ENCODE peak calls at places on chromosomes 11 and 22, in nine cellular contexts. W is foreskin fibroblast; O is naive B cell; L is aorta; K is effector CD4-positive, alpha-beta T cell; P is activated T-helper 9 cell treated with anti-CD3 and anti-CD28 coated beads, Interleukin-2, amount 50 U/mL, for 16 hours; Q is posterior vena cava; D is NCI-H69; X is GM04503. Y is an unnamed sample.

GRCh38 chr11:92702037-92702436 is 267.4 kb upstream of the MTNR1B start:
- DNase-seq in W (no peak), O (no peak), L (no peak), K (no peak), P (no peak), Q (no peak), D (no peak), X (no peak), Y (no peak)

GRCh38 chr11:115618428-115618827 is 114.2 kb upstream of the CADM1 start:
- DNase-seq in W (peak; percentile 10), O (no peak), L (no peak), K (no peak), P (no peak), Q (no peak), D (no peak), X (no peak), Y (no peak)

GRCh38 chr11:121048464-121049233 is 24.7 kb downstream of the TBCEL start:
- DNase-seq in W (no peak), O (no peak), L (no peak), K (no peak), P (no peak), Q (no peak), D (no peak), X (no peak), Y (no peak)

GRCh38 chr11:63686912-63687311 is 5.6 kb downstream of the RTN3 start:
- DNase-seq in W (no peak), O (no peak), L (no peak), K (no peak), P (no peak), Q (no peak), D (no peak), X (no peak), Y (no peak)

GRCh38 chr11:66951135-66951534 is 7.0 kb downstream of the PC start:
- DNase-seq in W (no peak), O (no peak), L (no peak), K (no peak), P (no peak), Q (no peak), D (no peak), X (no peak), Y (no peak)

GRCh38 chr11:118531597-118532084 is 649 bp downstream of the TMEM25 start:
- DNase-seq in W (no peak), O (no peak), L (no peak), K (no peak), P (no peak), Q (no peak), D (no peak), X (no peak), Y (no peak)

GRCh38 chr11:119808431-119809185 is 79.6 kb upstream of the NECTIN1 start:
- DNase-seq in W (no peak), O (no peak), L (no peak), K (no peak), P (no peak), Q (peak; percentile 22), D (no peak), X (no peak), Y (no peak)

GRCh38 chr22:48664586-48664985 is 1163.1 kb downstream of the BRD1 start:
- DNase-seq in W (no peak), O (no peak), L (no peak), K (no peak), P (no peak), Q (no peak), D (no peak), X (no peak), Y (no peak)

GRCh38 chr11:64119748-64120147 is 46.2 kb downstream of the MACROD1 start:
- DNase-seq in W (no peak), O (no peak), L (no peak), K (no peak), P (no peak), Q (no peak), D (no peak), X (no peak), Y (no peak)

GRCh38 chr11:70895061-70895670 is 357.2 kb downstream of the SHANK2 start:
- DNase-seq in W (no peak), O (no peak), L (no peak), K (no peak), P (no peak), Q (peak; percentile 74), D (no peak), X (no peak), Y (no peak)

GRCh38 chr22:47645450-47645914 is 883.0 kb downstream of the TBC1D22A start:
- DNase-seq in W (no peak), O (no peak), L (no peak), K (no peak), P (no peak), Q (no peak), D (no peak), X (no peak), Y (no peak)

GRCh38 chr11:64766881-64767280 is 7.1 kb upstream of the PYGM start:
- DNase-seq in W (no peak), O (no peak), L (no peak), K (no peak), P (no peak), Q (peak; percentile 50), D (no peak), X (no peak), Y (no peak)

GRCh38 chr22:32618461-32619140 is 144.0 kb downstream of the FBXO7 start:
- DNase-seq in W (no peak), O (no peak), L (no peak), K (no peak), P (no peak), Q (peak; percentile 78), D (no peak), X (no peak), Y (no peak)

Y was measured in activated gamma-delta T cell.